ENCODE peak calls at places on chromosome X, in ten cellular contexts. One of them, this sample, is unnamed.

GRCh38 chrX:139909716-139910115 is 23.1 kb downstream of the ATP11C start:
- DNase-seq in cardiac muscle cell: no peak
- DNase-seq in GM13977: no peak
- DNase-seq in non-pigmented ciliary epithelial cell: no peak
- DNase-seq in mesothelial cell of epicardium: no peak
- DNase-seq in germinal center: no peak
- DNase-seq in sciatic nerve: no peak
- DNase-seq in activated CD4-positive, alpha-beta T cell treated with anti-CD3 and anti-CD28 coated beads, Interleukin-2, amount 10 ng/mL, durations not matched to agents 7 days and 5 days: no peak
- DNase-seq in NCI-H146: no peak
- DNase-seq in NCI-H2081: no peak
- DNase-seq in this sample: no peak

GRCh38 chrX:24498975-24499374 is 33.9 kb downstream of the PDK3 start:
- DNase-seq in cardiac muscle cell: peak; percentile 14
- DNase-seq in GM13977: peak; percentile 28
- DNase-seq in non-pigmented ciliary epithelial cell: no peak
- DNase-seq in mesothelial cell of epicardium: no peak
- DNase-seq in germinal center: peak; percentile 46
- DNase-seq in sciatic nerve: no peak
- DNase-seq in activated CD4-positive, alpha-beta T cell treated with anti-CD3 and anti-CD28 coated beads, Interleukin-2, amount 10 ng/mL, durations not matched to agents 7 days and 5 days: no peak
- DNase-seq in NCI-H146: peak; percentile 5
- DNase-seq in NCI-H2081: no peak
- DNase-seq in this sample: peak; percentile 46

GRCh38 chrX:64204252-64204651 is 1.3 kb downstream of the AMER1 start:
- DNase-seq in cardiac muscle cell: peak; percentile 3
- DNase-seq in GM13977: no peak
- DNase-seq in non-pigmented ciliary epithelial cell: no peak
- DNase-seq in mesothelial cell of epicardium: no peak
- DNase-seq in germinal center: no peak
- DNase-seq in sciatic nerve: no peak
- DNase-seq in activated CD4-positive, alpha-beta T cell treated with anti-CD3 and anti-CD28 coated beads, Interleukin-2, amount 10 ng/mL, durations not matched to agents 7 days and 5 days: no peak
- DNase-seq in NCI-H146: peak; percentile 8
- DNase-seq in NCI-H2081: no peak
- DNase-seq in this sample: peak; percentile 33

GRCh38 chrX:46762963-46763362 is 4.0 kb upstream of the SLC9A7 start:
- DNase-seq in cardiac muscle cell: no peak
- DNase-seq in GM13977: no peak
- DNase-seq in non-pigmented ciliary epithelial cell: no peak
- DNase-seq in mesothelial cell of epicardium: no peak
- DNase-seq in germinal center: no peak
- DNase-seq in sciatic nerve: no peak
- DNase-seq in activated CD4-positive, alpha-beta T cell treated with anti-CD3 and anti-CD28 coated beads, Interleukin-2, amount 10 ng/mL, durations not matched to agents 7 days and 5 days: no peak
- DNase-seq in NCI-H146: no peak
- DNase-seq in NCI-H2081: no peak
- DNase-seq in this sample: no peak

GRCh38 chrX:9997524-9997923 is 30.4 kb downstream of the CLDN34 start:
- DNase-seq in cardiac muscle cell: no peak
- DNase-seq in GM13977: peak; percentile 46
- DNase-seq in non-pigmented ciliary epithelial cell: no peak
- DNase-seq in mesothelial cell of epicardium: no peak
- DNase-seq in germinal center: no peak
- DNase-seq in sciatic nerve: no peak
- DNase-seq in activated CD4-positive, alpha-beta T cell treated with anti-CD3 and anti-CD28 coated beads, Interleukin-2, amount 10 ng/mL, durations not matched to agents 7 days and 5 days: peak; percentile 12
- DNase-seq in NCI-H146: no peak
- DNase-seq in NCI-H2081: no peak
- DNase-seq in this sample: no peak

GRCh38 chrX:38282044-38282443 is 45.3 kb downstream of the RPGR start:
- DNase-seq in cardiac muscle cell: peak; percentile 48
- DNase-seq in GM13977: no peak
- DNase-seq in non-pigmented ciliary epithelial cell: no peak
- DNase-seq in mesothelial cell of epicardium: no peak
- DNase-seq in germinal center: no peak
- DNase-seq in sciatic nerve: no peak
- DNase-seq in activated CD4-positive, alpha-beta T cell treated with anti-CD3 and anti-CD28 coated beads, Interleukin-2, amount 10 ng/mL, durations not matched to agents 7 days and 5 days: no peak
- DNase-seq in NCI-H146: no peak
- DNase-seq in NCI-H2081: no peak
- DNase-seq in this sample: no peak

GRCh38 chrX:154020500-154021115 is 906 bp upstream of the IRAK1 start:
- DNase-seq in cardiac muscle cell: no peak
- DNase-seq in GM13977: no peak
- DNase-seq in non-pigmented ciliary epithelial cell: no peak
- DNase-seq in mesothelial cell of epicardium: no peak
- DNase-seq in germinal center: no peak
- DNase-seq in sciatic nerve: no peak
- DNase-seq in activated CD4-positive, alpha-beta T cell treated with anti-CD3 and anti-CD28 coated beads, Interleukin-2, amount 10 ng/mL, durations not matched to agents 7 days and 5 days: no peak
- DNase-seq in NCI-H146: no peak
- DNase-seq in NCI-H2081: no peak
- DNase-seq in this sample: no peak

GRCh38 chrX:22666441-22666840 is 333.3 kb upstream of the DDX53 start:
- DNase-seq in cardiac muscle cell: peak; percentile 60
- DNase-seq in GM13977: no peak
- DNase-seq in non-pigmented ciliary epithelial cell: no peak
- DNase-seq in mesothelial cell of epicardium: no peak
- DNase-seq in germinal center: peak; percentile 2
- DNase-seq in sciatic nerve: no peak
- DNase-seq in activated CD4-positive, alpha-beta T cell treated with anti-CD3 and anti-CD28 coated beads, Interleukin-2, amount 10 ng/mL, durations not matched to agents 7 days and 5 days: no peak
- DNase-seq in NCI-H146: no peak
- DNase-seq in NCI-H2081: no peak
- DNase-seq in this sample: no peak

GRCh38 chrX:110248582-110248981 is 69.3 kb downstream of the AMMECR1 start:
- DNase-seq in cardiac muscle cell: no peak
- DNase-seq in GM13977: no peak
- DNase-seq in non-pigmented ciliary epithelial cell: no peak
- DNase-seq in mesothelial cell of epicardium: no peak
- DNase-seq in germinal center: no peak
- DNase-seq in sciatic nerve: no peak
- DNase-seq in activated CD4-positive, alpha-beta T cell treated with anti-CD3 and anti-CD28 coated beads, Interleukin-2, amount 10 ng/mL, durations not matched to agents 7 days and 5 days: no peak
- DNase-seq in NCI-H146: no peak
- DNase-seq in NCI-H2081: no peak
- DNase-seq in this sample: no peak

GRCh38 chrX:87409113-87409841 is 108.3 kb upstream of the KLHL4 start:
- DNase-seq in cardiac muscle cell: peak; percentile 96
- DNase-seq in GM13977: no peak
- DNase-seq in non-pigmented ciliary epithelial cell: peak; percentile 71
- DNase-seq in mesothelial cell of epicardium: no peak
- DNase-seq in germinal center: no peak
- DNase-seq in sciatic nerve: no peak
- DNase-seq in activated CD4-positive, alpha-beta T cell treated with anti-CD3 and anti-CD28 coated beads, Interleukin-2, amount 10 ng/mL, durations not matched to agents 7 days and 5 days: no peak
- DNase-seq in NCI-H146: no peak
- DNase-seq in NCI-H2081: no peak
- DNase-seq in this sample: no peak

GRCh38 chrX:16589211-16589610 is 60.7 kb upstream of the S100G start:
- DNase-seq in cardiac muscle cell: peak; percentile 59
- DNase-seq in GM13977: no peak
- DNase-seq in non-pigmented ciliary epithelial cell: no peak
- DNase-seq in mesothelial cell of epicardium: no peak
- DNase-seq in germinal center: no peak
- DNase-seq in sciatic nerve: no peak
- DNase-seq in activated CD4-positive, alpha-beta T cell treated with anti-CD3 and anti-CD28 coated beads, Interleukin-2, amount 10 ng/mL, durations not matched to agents 7 days and 5 days: no peak
- DNase-seq in NCI-H146: no peak
- DNase-seq in NCI-H2081: no peak
- DNase-seq in this sample: no peak